ENCODE peak calls at places on chromosome 13, in six cellular contexts. Q is stimulated activated naive CD8-positive, alpha-beta T cell treated with anti-CD3 and anti-CD28 coated beads, Interleukin-15, amount 100 ng/mL, for 72 hours; Z is CD8-positive, alpha-beta memory T cell; A is vagina; F is fibroblast of mammary gland; M is T1000. I is an unnamed sample.

GRCh38 chr13:65656740-65657329 is 1573.3 kb downstream of the PCDH9 start:
- DNase-seq in F (peak), M (no peak), A (no peak), Q (no peak), Z (no peak), I (no peak)

GRCh38 chr13:101626925-101627555 is 174.6 kb downstream of the ITGBL1 start:
- DNase-seq in Q (peak), Z (peak), A (no peak), F (no peak), M (no peak), I (no peak)

GRCh38 chr13:73984949-73985691 is 149.1 kb downstream of the KLF12 start:
- DNase-seq in M (no peak), Z (peak), Q (peak), F (no peak), A (no peak), I (peak)

GRCh38 chr13:36959438-36960116 is 39.5 kb upstream of the SMAD9 start:
- DNase-seq in Z (no peak), F (no peak), A (no peak), Q (no peak), M (no peak), I (no peak)

GRCh38 chr13:31885994-31886393 is 145.6 kb upstream of the FRY start:
- DNase-seq in F (peak), A (no peak), M (no peak), Q (no peak), Z (no peak), I (peak)

GRCh38 chr13:42985312-42986175 is 6.5 kb downstream of the EPSTI1 start:
- DNase-seq in M (no peak), F (peak), Q (no peak), Z (no peak), A (no peak), I (no peak)

GRCh38 chr13:20848944-20849343 is 53.6 kb downstream of the XPO4 start:
- DNase-seq in Q (no peak), A (no peak), M (no peak), F (no peak), Z (no peak), I (no peak)

GRCh38 chr13:20796791-20797513 is 23.2 kb upstream of the EEF1AKMT1 start:
- DNase-seq in F (peak), Q (no peak), Z (no peak), A (no peak), M (no peak), I (no peak)

GRCh38 chr13:38008636-38009035 is 139.1 kb upstream of the TRPC4 start:
- DNase-seq in Z (no peak), Q (no peak), M (no peak), F (no peak), A (no peak), I (no peak)

GRCh38 chr13:37484056-37484455 is 114.5 kb downstream of the POSTN start:
- DNase-seq in M (no peak), F (no peak), Z (no peak), A (no peak), Q (no peak), I (no peak)

GRCh38 chr13:67296511-67296910 is 66.4 kb upstream of the PCDH9 start:
- DNase-seq in A (no peak), Q (no peak), M (no peak), F (peak), Z (no peak), I (no peak)

GRCh38 chr13:104534847-104535246 is 1468.6 kb upstream of the SLC10A2 start:
- DNase-seq in A (no peak), Q (no peak), Z (no peak), F (no peak), M (no peak), I (no peak)

GRCh38 chr13:65929436-65929835 is 1300.7 kb downstream of the PCDH9 start:
- DNase-seq in Q (no peak), F (no peak), A (no peak), Z (no peak), M (no peak), I (no peak)